ENCODE peak calls at places on chromosomes 2 and 18, in six cellular contexts. O is cerebellar cortex, W is amygdala, B is dorsolateral prefrontal cortex, U is fibroblast of lung, N is GOT3. H is an unnamed sample.

GRCh38 chr2:43414586-43415125 is 181.2 kb downstream of the THADA start:
- DNase-seq in O (no peak), W (no peak), B (no peak), U (no peak), N (no peak), H (no peak)

GRCh38 chr2:75456825-75457224 is 103.9 kb downstream of the EVA1A start:
- DNase-seq in O (no peak), W (no peak), B (no peak), U (no peak), N (no peak), H (no peak)

GRCh38 chr2:110116033-110116710 is 550 bp upstream of the MALL start:
- DNase-seq in O (no peak), W (no peak), B (no peak), U (peak; percentile 81), N (no peak), H (peak; percentile 15)

GRCh38 chr2:17589406-17590035 is 49.0 kb downstream of the VSNL1 start:
- DNase-seq in O (no peak), W (no peak), B (no peak), U (no peak), N (no peak), H (no peak)

GRCh38 chr2:135607561-135607960 is 76.3 kb downstream of the R3HDM1 start:
- DNase-seq in O (no peak), W (no peak), B (no peak), U (peak; percentile 51), N (no peak), H (no peak)

GRCh38 chr18:76452357-76452756 is 42.7 kb downstream of the ZNF516 start:
- DNase-seq in O (no peak), W (no peak), B (no peak), U (peak; percentile 65), N (no peak), H (no peak)

GRCh38 chr2:39512434-39512935 is 75.4 kb upstream of the MAP4K3 start:
- DNase-seq in O (peak; percentile 55), W (no peak), B (peak; percentile 63), U (no peak), N (no peak), H (peak; percentile 25)

GRCh38 chr2:197204855-197205254 is 105.7 kb downstream of the ANKRD44 start:
- DNase-seq in O (no peak), W (no peak), B (no peak), U (peak; percentile 52), N (no peak), H (no peak)

GRCh38 chr2:212961255-212961654 is 190.2 kb downstream of the IKZF2 start:
- DNase-seq in O (no peak), W (no peak), B (no peak), U (no peak), N (no peak), H (no peak)

GRCh38 chr2:218733615-218734021 is 23.0 kb downstream of the TTLL4 start:
- DNase-seq in O (no peak), W (peak; percentile 16), B (no peak), U (peak; percentile 78), N (no peak), H (peak; percentile 88)

GRCh38 chr18:26466026-26466425 is 82.3 kb downstream of the KCTD1 start:
- DNase-seq in O (no peak), W (no peak), B (no peak), U (no peak), N (no peak), H (no peak)

GRCh38 chr2:150211164-150211631 is 276.3 kb downstream of the RND3 start:
- DNase-seq in O (no peak), W (no peak), B (no peak), U (peak; percentile 84), N (no peak), H (no peak)

GRCh38 chr2:30380824-30381223 is 66.2 kb upstream of the LCLAT1 start:
- DNase-seq in O (no peak), W (no peak), B (no peak), U (no peak), N (no peak), H (no peak)

GRCh38 chr2:105636109-105636740 is 108.5 kb upstream of the NCK2 start:
- DNase-seq in O (no peak), W (no peak), B (no peak), U (no peak), N (no peak), H (no peak)

GRCh38 chr18:79986726-79987125 is 1.6 kb downstream of the TXNL4A start:
- DNase-seq in O (no peak), W (no peak), B (no peak), U (no peak), N (no peak), H (peak; percentile 31)